ENCODE peak calls at places on chromosomes 13 and 19, in eight cellular contexts. X is posterior vena cava; O is fibroblast of mammary gland; Y is pancreas; R is nucleus accumbens; W is fibroblast of lung; T is ELF-1; D is stimulated activated CD8-positive, alpha-beta memory T cell treated with anti-CD3 and anti-CD28 coated beads, Interleukin-15, amount 100 ng/mL, for 24 hours. U is an unnamed sample.

GRCh38 chr13:93655132-93655531 is 428.5 kb downstream of the GPC6 start:
- DNase-seq in X (no peak), O (no peak), Y (no peak), R (no peak), W (no peak), T (no peak), D (no peak), U (no peak)

GRCh38 chr19:48480151-48480475 is 10.9 kb downstream of the CYTH2 start:
- DNase-seq in X (peak; percentile 92), O (peak; percentile 28), Y (peak; percentile 72), R (peak; percentile 37), W (no peak), T (peak; percentile 85), D (no peak), U (no peak)

GRCh38 chr13:36526897-36527296 is 94.6 kb downstream of the CCNA1 start:
- DNase-seq in X (no peak), O (no peak), Y (no peak), R (no peak), W (no peak), T (no peak), D (no peak), U (no peak)

GRCh38 chr13:24203726-24204295 is 43.3 kb downstream of the SPATA13 start:
- DNase-seq in X (no peak), O (no peak), Y (no peak), R (no peak), W (no peak), T (no peak), D (no peak), U (peak; percentile 38)

GRCh38 chr19:33486936-33487793 is 34.4 kb downstream of the PEPD start:
- DNase-seq in X (peak; percentile 72), O (no peak), Y (no peak), R (no peak), W (no peak), T (no peak), D (no peak), U (no peak)

GRCh38 chr13:114151565-114152284 is 19.3 kb upstream of the RASA3 start:
- DNase-seq in X (peak; percentile 78), O (peak; percentile 81), Y (no peak), R (no peak), W (peak; percentile 41), T (no peak), D (no peak), U (no peak)

GRCh38 chr19:14368011-14368513 is 13.2 kb upstream of the ADGRE5 start:
- DNase-seq in X (no peak), O (no peak), Y (no peak), R (no peak), W (no peak), T (no peak), D (no peak), U (peak; percentile 84)

GRCh38 chr13:94556646-94557045 is 39.3 kb downstream of the TGDS start:
- DNase-seq in X (no peak), O (no peak), Y (no peak), R (no peak), W (no peak), T (no peak), D (no peak), U (no peak)

GRCh38 chr19:13284929-13285928 is 135.0 kb downstream of the IER2 start:
- DNase-seq in X (no peak), O (no peak), Y (no peak), R (no peak), W (no peak), T (no peak), D (no peak), U (no peak)

GRCh38 chr13:28729541-28729940 is 10.8 kb upstream of the SLC46A3 start:
- DNase-seq in X (no peak), O (no peak), Y (no peak), R (no peak), W (no peak), T (no peak), D (no peak), U (no peak)

GRCh38 chr19:47190167-47190727 is 40.8 kb downstream of the BBC3 start:
- DNase-seq in X (no peak), O (peak; percentile 52), Y (peak; percentile 62), R (peak; percentile 29), W (peak; percentile 89), T (peak; percentile 28), D (no peak), U (no peak)

GRCh38 chr13:25725104-25725503 is 326.7 kb downstream of the SHISA2 start:
- DNase-seq in X (no peak), O (no peak), Y (no peak), R (no peak), W (no peak), T (no peak), D (no peak), U (no peak)

GRCh38 chr13:26821766-26822165 is 61.2 kb upstream of the GPR12 start:
- DNase-seq in X (no peak), O (no peak), Y (no peak), R (no peak), W (no peak), T (no peak), D (no peak), U (no peak)

GRCh38 chr13:44523176-44524017 is 52.7 kb downstream of the TSC22D1 start:
- DNase-seq in X (no peak), O (peak; percentile 52), Y (no peak), R (no peak), W (peak; percentile 90), T (peak; percentile 18), D (no peak), U (no peak)

GRCh38 chr19:18340237-18340989 is at the start of gene PGPEP1:
- DNase-seq in X (peak; percentile 87), O (peak; percentile 35), Y (peak; percentile 79), R (peak; percentile 49), W (peak; percentile 55), T (peak; percentile 58), D (peak; percentile 51), U (peak; percentile 75)

GRCh38 chr13:77374786-77375185 is 47.9 kb upstream of the MYCBP2 start:
- DNase-seq in X (no peak), O (no peak), Y (no peak), R (no peak), W (no peak), T (no peak), D (no peak), U (no peak)

GRCh38 chr13:24110011-24110410 is 50.5 kb upstream of the SPATA13 start:
- DNase-seq in X (no peak), O (no peak), Y (no peak), R (no peak), W (no peak), T (no peak), D (no peak), U (no peak)

GRCh38 chr13:24651718-24652345 is 28.4 kb upstream of the ATP12A start:
- DNase-seq in X (peak; percentile 67), O (no peak), Y (no peak), R (no peak), W (no peak), T (peak; percentile 67), D (no peak), U (no peak)

GRCh38 chr13:78753457-78753856 is 94.5 kb upstream of the OBI1 start:
- DNase-seq in X (no peak), O (no peak), Y (no peak), R (no peak), W (no peak), T (no peak), D (no peak), U (no peak)

GRCh38 chr13:97301382-97302095 is 79.4 kb downstream of the MBNL2 start:
- DNase-seq in X (no peak), O (no peak), Y (no peak), R (no peak), W (no peak), T (no peak), D (no peak), U (no peak)

GRCh38 chr19:55692681-55693081 is 17.7 kb downstream of the EPN1 start:
- DNase-seq in X (peak; percentile 66), O (no peak), Y (no peak), R (no peak), W (no peak), T (no peak), D (no peak), U (no peak)

GRCh38 chr13:111850458-111850857 is 216.5 kb upstream of the SOX1 start:
- DNase-seq in X (no peak), O (no peak), Y (no peak), R (no peak), W (no peak), T (no peak), D (no peak), U (no peak)

GRCh38 chr19:7832009-7832408 is 2.0 kb downstream of the EVI5L start:
- DNase-seq in X (no peak), O (no peak), Y (no peak), R (no peak), W (no peak), T (no peak), D (no peak), U (no peak)

GRCh38 chr19:17460372-17461230 is at the start of gene NXNL1:
- DNase-seq in X (no peak), O (no peak), Y (no peak), R (no peak), W (no peak), T (no peak), D (no peak), U (no peak)

GRCh38 chr13:97434417-97435296 is 688 bp downstream of the RAP2A start:
- DNase-seq in X (peak; percentile 83), O (peak; percentile 24), Y (peak; percentile 51), R (peak; percentile 41), W (peak; percentile 41), T (peak; percentile 56), D (peak; percentile 13), U (peak; percentile 47)